ENCODE peak calls at places on chromosomes 3 and 15, in four cellular contexts. B is substantia nigra; J is stimulated activated CD8-positive, alpha-beta memory T cell treated with anti-CD3 and anti-CD28 coated beads, Interleukin-4, amount 100 ng/mL, for 24 hours; Z is prostate gland. W is an unnamed sample.

GRCh38 chr15:38864827-38865604 is 300.4 kb upstream of the RASGRP1 start:
- DNase-seq in B (no peak), Z (no peak), J (no peak), W (no peak)

GRCh38 chr3:22245817-22246583 is 495.0 kb upstream of the ZNF385D start:
- DNase-seq in Z (no peak), J (no peak), B (no peak), W (no peak)

GRCh38 chr15:35630570-35630969 is 84.6 kb upstream of the DPH6 start:
- DNase-seq in J (no peak), Z (no peak), B (no peak), W (no peak)

GRCh38 chr3:98971183-98971681 is 69.7 kb upstream of the DCBLD2 start:
- DNase-seq in B (no peak), J (no peak), Z (no peak), W (no peak)

GRCh38 chr3:28376424-28376823 is 27.8 kb upstream of the AZI2 start:
- DNase-seq in J (no peak), Z (no peak), B (no peak), W (no peak)

GRCh38 chr15:73599934-73600333 is 33.3 kb downstream of the NPTN start:
- DNase-seq in Z (no peak), B (no peak), J (no peak), W (no peak)

GRCh38 chr3:58508437-58508836 is 16.5 kb downstream of the KCTD6 start:
- DNase-seq in J (no peak), B (no peak), Z (no peak), W (no peak)

GRCh38 chr15:57327985-57328471 is 48.3 kb upstream of the CGNL1 start:
- DNase-seq in J (no peak), B (no peak), Z (no peak), W (no peak)

GRCh38 chr15:81930582-81931369 is 115.0 kb downstream of the MEX3B start:
- DNase-seq in Z (no peak), J (no peak), B (no peak), W (no peak)

GRCh38 chr3:103170651-103171050 is 735.8 kb downstream of the ZPLD1 start:
- DNase-seq in Z (no peak), B (no peak), J (no peak), W (no peak)

GRCh38 chr3:59502806-59503205 is 453.0 kb upstream of the CFAP20DC start:
- DNase-seq in J (no peak), Z (no peak), B (no peak), W (no peak)